ENCODE peak calls at places on chromosomes 1 and 21, in six cellular contexts. I, F, P, T, U and H are unnamed samples.

GRCh38 chr1:15352122-15352957 is 57.3 kb upstream of the EFHD2 start:
- DNase-seq in T (peak; percentile 54), U (no peak), I (peak; percentile 46), P (no peak), F (peak; percentile 95), H (no peak)

GRCh38 chr21:9737871-9738520 is 783.4 kb upstream of the TPTE start:
- DNase-seq in P (no peak), U (no peak), F (no peak), I (no peak), T (no peak), H (no peak)

GRCh38 chr1:11428789-11429188 is 50.2 kb upstream of the DISP3 start:
- DNase-seq in I (no peak), U (no peak), T (no peak), P (no peak), F (no peak), H (no peak)

GRCh38 chr1:36322786-36323635 is 434 bp downstream of the EVA1B start:
- DNase-seq in F (peak; percentile 54), P (no peak), U (no peak), I (peak; percentile 60), T (peak; percentile 49), H (no peak)

GRCh38 chr1:147890177-147890790 is 12.3 kb upstream of the GJA8 start:
- DNase-seq in F (peak; percentile 74), P (peak; percentile 21), T (peak; percentile 83), U (peak; percentile 26), I (peak; percentile 67), H (no peak)

GRCh38 chr21:36501589-36501892 is 21.6 kb upstream of the CLDN14 start:
- DNase-seq in U (no peak), P (no peak), I (no peak), T (no peak), F (no peak), H (no peak)

GRCh38 chr1:56676571-56677035 is 31.5 kb downstream of the PRKAA2 start:
- DNase-seq in F (peak; percentile 79), P (no peak), I (no peak), U (no peak), T (no peak), H (no peak)

GRCh38 chr1:156838972-156839371 is 19.9 kb downstream of the INSRR start:
- DNase-seq in P (peak; percentile 50), F (no peak), T (peak; percentile 88), I (peak; percentile 23), U (no peak), H (no peak)

GRCh38 chr1:26278835-26279597 is 870 bp upstream of the SH3BGRL3 start:
- DNase-seq in T (no peak), I (peak; percentile 71), U (no peak), F (peak; percentile 81), P (peak; percentile 36), H (peak; percentile 81)

GRCh38 chr1:3028531-3029282 is 7.4 kb downstream of the ACTRT2 start:
- DNase-seq in I (no peak), U (no peak), T (no peak), F (no peak), P (no peak), H (peak; percentile 50)

GRCh38 chr1:69858534-69858933 is 290.8 kb downstream of the LRRC7 start:
- DNase-seq in U (no peak), P (no peak), I (no peak), T (no peak), F (no peak), H (no peak)

GRCh38 chr1:187605736-187606135 is 777.0 kb downstream of the PLA2G4A start:
- DNase-seq in F (no peak), T (no peak), I (no peak), P (no peak), U (no peak), H (no peak)

GRCh38 chr1:231691618-231692259 is 65.1 kb downstream of the DISC1 start:
- DNase-seq in F (peak; percentile 77), I (no peak), P (peak; percentile 55), T (peak; percentile 84), U (no peak), H (no peak)

GRCh38 chr21:38525454-38525853 is 27.2 kb upstream of the ERG start:
- DNase-seq in U (no peak), P (no peak), F (no peak), T (no peak), I (no peak), H (no peak)

GRCh38 chr1:8477199-8477982 is 159.5 kb downstream of the SLC45A1 start:
- DNase-seq in T (no peak), P (no peak), F (no peak), U (no peak), I (no peak), H (no peak)

GRCh38 chr1:15797614-15798390 is 9.6 kb downstream of the UQCRHL start:
- DNase-seq in F (peak; percentile 71), I (no peak), P (no peak), T (no peak), U (no peak), H (no peak)